ENCODE peak calls at places on chromosomes 7 and 10, in nine cellular contexts. Z is osteoblast, S is HS-27A, X is fibroblast of pulmonary artery, P is RWPE1, E is left ventricle myocardium superior, C is left ventricle myocardium inferior, U is GM12864, O is GF-D8. T is an unnamed sample.

GRCh38 chr7:140179339-140179738 is 2.6 kb upstream of the KDM7A start:
- DNase-seq in C (no peak), E (no peak), U (no peak), Z (no peak), X (no peak), S (no peak), O (no peak), P (no peak), T (no peak)

GRCh38 chr7:1742555-1743303 is 72.7 kb downstream of the ELFN1 start:
- DNase-seq in E (peak; percentile 82), C (peak; percentile 70), X (peak; percentile 36), S (no peak), U (no peak), O (no peak), P (no peak), Z (peak; percentile 97), T (no peak)

GRCh38 chr7:140247564-140247963 is 70.8 kb upstream of the KDM7A start:
- DNase-seq in S (no peak), U (no peak), C (peak; percentile 19), E (peak; percentile 33), Z (no peak), P (no peak), X (no peak), O (no peak), T (no peak)

GRCh38 chr7:36048902-36049240 is 104.2 kb upstream of the EEPD1 start:
- DNase-seq in E (no peak), S (no peak), U (no peak), Z (no peak), C (no peak), P (no peak), O (no peak), X (peak; percentile 28), T (no peak)

GRCh38 chr7:42831051-42831952 is 80.6 kb downstream of the C7orf25 start:
- DNase-seq in P (peak; percentile 53), Z (no peak), U (no peak), E (peak; percentile 42), X (peak; percentile 62), S (no peak), C (peak; percentile 17), O (no peak), T (peak; percentile 49)

GRCh38 chr10:79401015-79401921 is 44.2 kb downstream of the ZCCHC24 start:
- DNase-seq in X (peak; percentile 55), U (no peak), C (peak; percentile 71), O (no peak), S (no peak), Z (peak; percentile 93), E (peak; percentile 84), P (no peak), T (no peak)

GRCh38 chr7:114765331-114766125 is 156.4 kb upstream of the MDFIC start:
- DNase-seq in S (no peak), Z (no peak), X (no peak), U (no peak), P (no peak), O (no peak), E (no peak), C (no peak), T (no peak)

GRCh38 chr7:68440870-68441269 is 1157.4 kb upstream of the AUTS2 start:
- DNase-seq in X (no peak), Z (no peak), C (no peak), P (no peak), S (no peak), O (no peak), U (no peak), E (no peak), T (no peak)

GRCh38 chr10:96410296-96410695 is 51.5 kb upstream of the OPALIN start:
- DNase-seq in C (no peak), X (no peak), O (no peak), S (no peak), P (no peak), Z (no peak), U (no peak), E (no peak), T (no peak)

GRCh38 chr7:155377837-155378579 is 79.9 kb upstream of the EN2 start:
- DNase-seq in X (peak; percentile 31), E (peak; percentile 45), O (peak; percentile 41), U (no peak), P (peak; percentile 15), C (no peak), S (no peak), Z (peak; percentile 92), T (no peak)

GRCh38 chr10:100562806-100563293 is 27.1 kb downstream of the HIF1AN start:
- DNase-seq in P (peak; percentile 56), C (no peak), U (no peak), X (peak; percentile 54), O (peak; percentile 10), S (peak; percentile 42), E (no peak), Z (peak; percentile 97), T (no peak)

GRCh38 chr10:17943033-17943745 is 8.5 kb upstream of the SLC39A12 start:
- DNase-seq in C (no peak), O (no peak), U (no peak), Z (no peak), S (no peak), E (no peak), X (no peak), P (peak; percentile 17), T (no peak)

GRCh38 chr7:44655341-44655740 is 48.9 kb downstream of the OGDH start:
- DNase-seq in O (no peak), C (no peak), Z (no peak), U (no peak), X (no peak), S (no peak), E (no peak), P (no peak), T (no peak)

GRCh38 chr7:5218564-5219360 is 28.7 kb downstream of the WIPI2 start:
- DNase-seq in C (no peak), O (no peak), U (peak; percentile 93), X (no peak), Z (no peak), S (no peak), E (peak; percentile 30), P (no peak), T (peak; percentile 69)

GRCh38 chr7:127770870-127771269 is 118.9 kb downstream of the SND1 start:
- DNase-seq in E (no peak), P (no peak), Z (peak; percentile 80), X (peak; percentile 35), O (no peak), U (no peak), C (no peak), S (no peak), T (no peak)

T was measured in lower lobe of right lung.